ENCODE peak calls at places on chromosomes 12 and 14, in four cellular contexts. V is brain microvascular endothelial cell, N is pancreas, E is Peyer's patch. B is an unnamed sample. For H3K36me3, the result is how much of the 10 kb centered on the place peaks cover.

GRCh38 chr14:79278798-79279644 is 932.3 kb downstream of the DIO2 start:
- DNase-seq in V (peak), N (peak), E (peak), B (peak)

GRCh38 chr12:86774841-86775386 is 518.7 kb upstream of the MGAT4C start:
- DNase-seq in V (no peak), N (no peak), E (no peak), B (no peak)

GRCh38 chr12:48351022-48351708 is 446 bp upstream of the ZNF641 start:
- DNase-seq in V (peak), N (peak), E (no peak), B (peak)

GRCh38 chr12:1594045-1594294 is 411 bp downstream of the FBXL14 start:
- DNase-seq in V (no peak), N (peak), E (no peak), B (no peak)

GRCh38 chr14:92625213-92625612 is 111.6 kb downstream of the RIN3 start:
- DNase-seq in V (peak), N (no peak), E (no peak), B (peak)

GRCh38 chr12:119208626-119209061 is 29.9 kb downstream of the HSPB8 start:
- DNase-seq in V (peak), N (peak), E (peak), B (no peak)

GRCh38 chr12:124608451-124608870 is 41.0 kb upstream of the NCOR2 start:
- DNase-seq in V (no peak), N (no peak), E (no peak), B (no peak)

GRCh38 chr12:7142057-7142644 is 12.0 kb downstream of the CLSTN3 start:
- DNase-seq in V (peak), N (no peak), E (no peak), B (no peak)

GRCh38 chr12:53380797-53381738 is 1.1 kb downstream of the SP1 start:
- DNase-seq in V (peak), N (peak), E (peak), B (no peak)

GRCh38 chr12:53380104-53380796 is at the start of gene SP1:
- DNase-seq in V (peak), N (peak), E (peak), B (no peak)

GRCh38 chr12:53383258-53383657 is 3.3 kb downstream of the SP1 start:
- DNase-seq in V (no peak), N (no peak), E (no peak), B (no peak)

GRCh38 chr12:53379389-53380103 is 430 bp upstream of the SP1 start:
- DNase-seq in V (peak), N (peak), E (peak), B (peak)

GRCh38 chr12:53381739-53382630 is 2.0 kb downstream of the SP1 start:
- DNase-seq in V (peak), N (peak), E (peak), B (peak)
- TF ChIP-seq CTCF in V (peak), N (no peak), E (peak), B (peak)

DNA sequence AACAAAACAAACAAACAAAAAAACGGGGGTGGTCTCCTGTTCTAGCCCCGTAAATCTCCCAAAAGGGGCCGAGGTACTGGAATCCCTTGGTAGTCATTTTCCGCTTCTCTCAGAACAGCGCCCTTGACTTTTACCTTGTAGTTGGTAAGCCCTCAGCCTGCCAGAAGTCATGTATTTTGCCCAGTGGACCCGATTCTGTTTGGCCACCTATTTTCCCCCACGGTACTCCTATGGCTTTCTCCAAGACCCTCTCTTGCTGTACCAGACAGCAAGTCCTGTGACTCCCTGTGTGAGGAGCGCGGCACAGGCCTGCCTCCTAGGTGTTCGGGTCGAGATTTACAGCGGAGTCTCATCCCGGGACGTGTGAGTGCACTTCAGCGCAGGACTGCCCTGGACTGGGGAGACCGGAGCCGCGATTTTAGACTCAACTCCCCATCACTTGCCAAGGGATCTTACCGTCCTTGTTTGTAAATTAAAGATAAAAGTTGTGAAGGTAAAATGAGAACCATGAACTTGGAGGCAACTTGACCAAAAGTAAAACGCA is 1.1 kb upstream of the MBD6 start:
- DNase-seq in V (no peak), N (peak), E (peak), B (no peak)
- H3K4me3 ChIP-seq in V (no peak), N (peak), E (peak), B (no peak)

DNA sequence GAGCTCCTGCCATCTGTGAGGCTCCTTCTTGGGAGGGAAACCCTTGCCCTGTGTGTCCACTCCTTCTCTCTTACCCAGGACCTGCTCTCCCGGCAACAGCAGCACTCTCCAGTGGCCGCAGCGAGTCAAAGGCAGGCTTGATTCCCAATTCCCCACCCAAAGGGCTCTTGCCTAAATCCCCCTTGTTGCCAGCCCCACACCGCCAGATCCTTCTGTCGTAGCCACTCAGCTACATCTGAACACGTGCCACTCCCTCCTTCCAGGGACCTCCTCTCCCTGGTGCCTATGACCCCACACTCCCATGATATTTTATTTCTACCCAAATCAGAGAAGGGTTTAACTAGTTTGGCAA is 14.2 kb upstream of the SELPLG start:
- DNase-seq in V (no peak), N (no peak), E (no peak), B (no peak)
- H3K36me3 ChIP-seq in V (half or more), N (under half), E (under half), B (under half)

GRCh38 chr12:121793836-121794531 is 496 bp upstream of the RHOF start:
- DNase-seq in V (peak), N (peak), E (peak), B (no peak)

GRCh38 chr12:121791671-121792496 is 1.6 kb downstream of the RHOF start:
- DNase-seq in V (no peak), N (no peak), E (peak), B (no peak)

GRCh38 chr12:121794532-121795028 is 1.1 kb upstream of the RHOF start:
- DNase-seq in V (no peak), N (peak), E (no peak), B (no peak)

GRCh38 chr12:121792607-121793500 is 634 bp downstream of the RHOF start:
- DNase-seq in V (no peak), N (no peak), E (peak), B (no peak)

GRCh38 chr12:121793501-121793835 is at the start of gene RHOF:
- DNase-seq in V (no peak), N (no peak), E (peak), B (no peak)
- TF ChIP-seq CTCF in V (no peak), N (no peak), E (no peak), B (no peak)

GRCh38 chr12:132604108-132605054 is 6.0 kb downstream of the LRCOL1 start:
- DNase-seq in V (no peak), N (no peak), E (no peak), B (no peak)

GRCh38 chr12:132603240-132604107 is 6.9 kb downstream of the LRCOL1 start:
- DNase-seq in V (no peak), N (no peak), E (no peak), B (no peak)

GRCh38 chr12:132605055-132605441 is 5.3 kb downstream of the LRCOL1 start:
- DNase-seq in V (no peak), N (no peak), E (no peak), B (no peak)

GRCh38 chr12:132601171-132601883 is 9.1 kb downstream of the LRCOL1 start:
- DNase-seq in V (no peak), N (no peak), E (no peak), B (no peak)

DNA sequence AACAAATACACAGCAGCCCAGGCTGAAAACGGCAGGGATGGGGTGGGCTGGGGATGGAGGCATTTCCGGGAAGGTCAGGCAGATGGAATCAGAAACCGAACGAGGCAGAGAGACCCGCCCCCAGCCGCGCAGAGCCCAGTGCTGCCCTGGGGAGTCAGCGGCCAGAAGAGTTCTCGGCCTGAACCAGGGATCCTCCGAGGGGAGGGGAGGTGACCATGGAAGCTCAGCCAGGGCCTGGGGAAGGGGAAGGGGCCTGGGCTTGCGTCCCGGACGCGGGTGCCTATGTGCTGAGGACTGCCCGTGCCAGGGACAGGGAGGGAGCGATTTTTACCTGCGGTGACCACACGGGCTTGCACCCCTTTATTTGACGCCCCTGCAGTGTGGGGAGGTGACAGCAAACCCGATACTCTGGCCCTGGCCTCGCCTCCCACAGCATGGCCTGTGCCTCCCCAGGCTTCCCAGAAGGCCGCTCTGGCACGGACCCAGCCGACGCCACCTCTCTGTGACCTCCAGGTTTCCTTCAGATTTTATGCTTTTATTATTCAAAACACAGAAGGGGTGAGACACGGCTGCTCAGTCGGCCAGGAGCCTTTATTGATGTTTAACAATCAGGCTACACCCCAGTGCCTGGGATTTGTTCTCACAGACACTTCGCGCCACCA is 7.7 kb downstream of the LRCOL1 start:
- DNase-seq in V (peak), N (no peak), E (no peak), B (no peak)
- H3K4me3 ChIP-seq in V (no peak), N (no peak), E (peak), B (no peak)

DNA sequence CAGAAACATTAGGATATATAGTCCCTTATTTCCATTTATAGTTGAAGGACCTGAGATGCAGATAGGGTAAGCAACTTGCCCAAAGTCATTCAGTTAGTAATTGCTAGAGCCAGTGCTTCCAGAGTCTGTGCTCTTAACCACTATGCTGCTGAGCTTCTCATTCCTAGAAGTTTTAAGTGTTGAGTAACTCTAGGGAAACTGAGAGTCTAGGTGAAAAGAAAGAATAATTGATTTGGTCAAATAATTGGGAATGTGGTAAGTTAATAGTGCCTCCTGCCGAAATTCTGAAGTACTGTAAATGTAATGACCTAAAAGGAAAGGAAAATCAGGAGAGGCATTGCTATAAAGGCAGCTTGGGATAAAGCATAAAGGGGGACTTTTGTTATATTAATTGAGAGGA is 14.1 kb downstream of the PYROXD1 start:
- DNase-seq in V (peak), N (no peak), E (no peak), B (no peak)
- H3K36me3 ChIP-seq in V (under half), N (under half), E (under half), B (under half)

DNA sequence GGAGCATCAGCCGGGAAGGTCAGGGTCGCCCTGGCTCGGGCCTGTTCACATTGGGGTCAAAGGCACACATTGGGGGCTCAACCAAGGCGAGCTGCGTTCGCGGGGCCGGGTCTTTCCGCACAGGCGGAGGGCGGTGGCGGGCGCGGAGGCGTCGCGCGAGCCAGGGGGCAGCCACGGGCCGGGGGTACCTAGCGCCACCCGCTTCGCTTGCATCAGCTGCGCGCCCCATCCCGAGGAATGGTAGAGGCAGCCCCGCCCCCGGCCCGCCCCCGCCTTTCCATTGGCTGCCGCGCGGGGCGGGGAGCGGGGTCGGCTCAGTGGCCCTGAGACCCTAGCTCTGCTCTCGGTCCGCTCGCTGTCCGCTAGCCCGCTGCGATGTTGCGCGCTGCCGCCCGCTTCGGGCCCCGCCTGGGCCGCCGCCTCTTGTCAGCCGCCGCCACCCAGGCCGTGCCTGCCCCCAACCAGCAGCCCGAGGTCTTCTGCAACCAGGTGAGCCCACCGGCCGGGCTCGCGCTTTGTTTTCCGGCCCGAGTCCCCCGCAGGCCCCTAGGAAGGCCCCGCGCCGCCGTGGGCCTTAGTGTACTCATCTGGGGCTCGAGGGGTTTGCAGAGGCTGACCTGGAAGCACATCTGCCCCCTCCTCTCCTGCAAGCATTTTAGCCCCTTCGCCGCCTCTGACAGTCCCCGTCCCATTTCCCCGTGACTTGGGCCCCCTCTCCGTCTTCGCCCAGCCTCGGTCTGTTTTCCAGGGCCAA is at the start of gene ALDH2:
- DNase-seq in V (no peak), N (peak), E (peak), B (no peak)
- TF ChIP-seq CTCF in V (no peak), N (no peak), E (no peak), B (no peak)